ENCODE peak calls at places on chromosomes 7 and 10, in six cellular contexts. Q is GM12878, N is HCT116, U is HepG2, O is SK-N-SH, T is K562. V is an unnamed sample.

GRCh38 chr10:36882781-36883180 is 242.6 kb upstream of the ANKRD30A start:
- DNase-seq in Q (no peak), N (no peak), U (no peak), O (no peak), T (no peak), V (no peak)

GRCh38 chr7:117012284-117013174 is 59.2 kb downstream of the ST7 start:
- DNase-seq in Q (peak), N (peak), U (peak), O (peak), T (no peak), V (peak)

GRCh38 chr7:80826520-80827237 is 92.2 kb downstream of the SEMA3C start:
- DNase-seq in Q (no peak), N (peak), U (no peak), O (no peak), T (no peak), V (no peak)

GRCh38 chr7:32890010-32890552 is 1.5 kb downstream of the KBTBD2 start:
- DNase-seq in Q (no peak), N (no peak), U (peak), O (no peak), T (no peak), V (peak)

GRCh38 chr7:156115582-156115981 is 303.3 kb upstream of the SHH start:
- DNase-seq in Q (no peak), N (no peak), U (no peak), O (no peak), T (no peak), V (no peak)

GRCh38 chr7:12771378-12771877 is 84.0 kb downstream of the ARL4A start:
- DNase-seq in Q (no peak), N (no peak), U (no peak), O (no peak), T (no peak), V (no peak)

GRCh38 chr7:33774762-33775523 is 130.4 kb upstream of the BMPER start:
- DNase-seq in Q (no peak), N (no peak), U (no peak), O (no peak), T (no peak), V (no peak)

GRCh38 chr7:81623251-81623855 is 146.5 kb downstream of the HGF start:
- DNase-seq in Q (no peak), N (no peak), U (no peak), O (no peak), T (no peak), V (no peak)

GRCh38 chr10:103928784-103929183 is 10.8 kb upstream of the STN1 start:
- DNase-seq in Q (no peak), N (no peak), U (no peak), O (no peak), T (no peak), V (no peak)

GRCh38 chr10:15123749-15124184 is 26.6 kb downstream of the RPP38 start:
- DNase-seq in Q (no peak), N (no peak), U (no peak), O (no peak), T (no peak), V (no peak)

GRCh38 chr10:91344117-91344856 is 65.9 kb upstream of the HECTD2 start:
- DNase-seq in Q (no peak), N (no peak), U (no peak), O (no peak), T (no peak), V (no peak)

GRCh38 chr10:114525368-114525949 is 121.2 kb upstream of the AFAP1L2 start:
- DNase-seq in Q (no peak), N (no peak), U (no peak), O (no peak), T (no peak), V (no peak)

GRCh38 chr10:120423350-120424197 is 33.5 kb upstream of the PLPP4 start:
- DNase-seq in Q (no peak), N (peak), U (peak), O (peak), T (peak), V (peak)

GRCh38 chr10:14386202-14386593 is 55.5 kb upstream of the FRMD4A start:
- DNase-seq in Q (no peak), N (no peak), U (no peak), O (no peak), T (no peak), V (no peak)

GRCh38 chr7:69818647-69819161 is 220.4 kb downstream of the AUTS2 start:
- DNase-seq in Q (no peak), N (no peak), U (no peak), O (no peak), T (no peak), V (no peak)

GRCh38 chr7:8271960-8272359 is 10.0 kb upstream of the ICA1 start:
- DNase-seq in Q (no peak), N (no peak), U (no peak), O (no peak), T (no peak), V (no peak)

GRCh38 chr7:151663382-151664100 is 143.8 kb upstream of the RHEB start:
- DNase-seq in Q (no peak), N (no peak), U (no peak), O (no peak), T (no peak), V (no peak)

GRCh38 chr10:34661580-34661979 is 153.5 kb downstream of the PARD3 start:
- DNase-seq in Q (no peak), N (no peak), U (no peak), O (no peak), T (no peak), V (no peak)

GRCh38 chr7:102097601-102098161 is 189.0 kb upstream of the SH2B2 start:
- DNase-seq in Q (no peak), N (peak), U (no peak), O (no peak), T (no peak), V (no peak)

GRCh38 chr7:650339-651031 is 76.0 kb upstream of the DNAAF5 start:
- DNase-seq in Q (no peak), N (no peak), U (no peak), O (no peak), T (no peak), V (no peak)

GRCh38 chr10:104824378-104825006 is 183.4 kb downstream of the SORCS3 start:
- DNase-seq in Q (no peak), N (peak), U (no peak), O (no peak), T (no peak), V (peak)

GRCh38 chr7:115642194-115642593 is 388.4 kb downstream of the TFEC start:
- DNase-seq in Q (no peak), N (no peak), U (no peak), O (no peak), T (no peak), V (no peak)

GRCh38 chr10:46525177-46525823 is 31.2 kb downstream of the GPRIN2 start:
- DNase-seq in Q (no peak), N (peak), U (no peak), O (peak), T (no peak), V (peak)

GRCh38 chr7:151727579-151728285 is 149.2 kb downstream of the PRKAG2 start:
- DNase-seq in Q (no peak), N (peak), U (no peak), O (peak), T (peak), V (peak)

GRCh38 chr10:86388119-86388704 is 21.6 kb upstream of the GRID1 start:
- DNase-seq in Q (no peak), N (no peak), U (no peak), O (no peak), T (no peak), V (no peak)

GRCh38 chr7:23074443-23075244 is 30.9 kb upstream of the KLHL7 start:
- DNase-seq in Q (no peak), N (no peak), U (peak), O (no peak), T (no peak), V (no peak)

GRCh38 chr10:88152720-88153119 is 289.3 kb downstream of the PTEN start:
- DNase-seq in Q (peak), N (peak), U (no peak), O (peak), T (no peak), V (peak)

GRCh38 chr10:6721480-6721879 is 141.4 kb upstream of the PRKCQ start:
- DNase-seq in Q (no peak), N (peak), U (no peak), O (peak), T (no peak), V (peak)

GRCh38 chr7:149610441-149611011 is 112.9 kb upstream of the ZNF746 start:
- DNase-seq in Q (no peak), N (no peak), U (no peak), O (no peak), T (no peak), V (no peak)

GRCh38 chr7:92769361-92769633 is 67.1 kb downstream of the CDK6 start:
- DNase-seq in Q (no peak), N (no peak), U (no peak), O (no peak), T (no peak), V (no peak)

GRCh38 chr7:92768501-92769360 is 67.6 kb downstream of the CDK6 start:
- DNase-seq in Q (peak), N (no peak), U (no peak), O (peak), T (no peak), V (no peak)

GRCh38 chr7:92765725-92766124 is 70.6 kb downstream of the CDK6 start:
- DNase-seq in Q (no peak), N (peak), U (no peak), O (no peak), T (no peak), V (no peak)

GRCh38 chr7:92766461-92767003 is 69.8 kb downstream of the CDK6 start:
- DNase-seq in Q (no peak), N (no peak), U (peak), O (no peak), T (no peak), V (peak)

DNA sequence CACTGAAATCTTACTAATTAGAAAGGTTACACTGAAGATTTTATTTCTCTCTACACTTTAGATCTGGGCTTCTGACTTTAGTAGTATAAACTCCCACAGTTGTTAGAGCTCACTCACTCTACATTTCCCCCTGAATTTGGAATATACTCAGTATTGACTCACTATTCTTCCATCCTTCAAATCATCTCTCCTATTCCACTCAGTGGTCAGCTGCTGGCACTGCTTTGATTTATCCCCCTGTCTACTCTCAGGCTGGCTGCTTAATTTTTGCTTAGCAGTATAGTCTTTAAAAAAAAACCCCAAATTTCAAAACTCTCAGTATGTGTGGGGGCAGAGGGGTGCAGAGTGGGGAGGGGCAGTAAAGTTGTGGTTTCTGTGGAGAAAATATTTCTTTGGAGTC is 68.9 kb downstream of the CDK6 start:
- DNase-seq in Q (no peak), N (no peak), U (no peak), O (no peak), T (no peak), V (no peak)
- H3K4me2 ChIP-seq in Q (no peak), N (peak), U (no peak), O (peak), T (no peak), V (peak)

GRCh38 chr7:18400281-18400680 is 95.3 kb upstream of the HDAC9 start:
- DNase-seq in Q (no peak), N (no peak), U (no peak), O (no peak), T (no peak), V (no peak)

GRCh38 chr7:18396953-18397352 is 98.6 kb upstream of the HDAC9 start:
- DNase-seq in Q (no peak), N (no peak), U (no peak), O (no peak), T (no peak), V (no peak)

GRCh38 chr7:18400726-18401125 is 94.8 kb upstream of the HDAC9 start:
- DNase-seq in Q (no peak), N (no peak), U (no peak), O (no peak), T (no peak), V (no peak)

GRCh38 chr7:18401757-18402156 is 93.8 kb upstream of the HDAC9 start:
- DNase-seq in Q (no peak), N (no peak), U (no peak), O (no peak), T (no peak), V (no peak)

DNA sequence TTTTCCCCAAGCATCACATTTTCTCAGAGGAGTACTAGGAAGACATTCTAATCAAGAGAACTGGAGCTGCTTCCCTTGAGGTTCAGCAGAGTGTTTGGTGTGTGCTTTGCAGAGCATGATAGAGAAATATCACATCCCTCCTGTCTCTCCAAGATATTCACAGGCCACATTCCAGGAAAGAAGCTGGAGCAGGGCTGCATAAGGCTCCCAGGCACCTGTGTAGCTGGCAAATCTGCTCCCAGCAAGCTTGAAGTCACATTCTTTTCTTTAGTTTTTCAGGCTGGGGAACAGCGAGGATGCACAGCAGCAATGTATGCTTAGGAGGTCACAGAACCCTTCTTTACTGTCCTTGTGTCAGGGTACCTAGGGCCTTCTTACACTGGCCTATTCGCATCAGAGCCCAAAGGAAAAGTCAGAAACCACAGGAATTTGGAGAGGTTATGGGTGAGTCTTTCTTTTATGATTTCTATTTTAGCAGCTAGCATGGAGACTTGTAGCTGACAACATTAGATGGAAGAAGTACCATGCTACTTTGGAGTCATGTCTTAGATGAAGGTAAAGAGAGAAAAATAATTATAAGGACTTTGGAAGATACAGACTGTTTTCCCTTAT is 95.8 kb upstream of the HDAC9 start:
- DNase-seq in Q (no peak), N (no peak), U (no peak), O (no peak), T (no peak), V (no peak)
- TF ChIP-seq MAX in Q (no peak), N (no peak), U (no peak), O (no peak), T (no peak), V (no peak)

DNA sequence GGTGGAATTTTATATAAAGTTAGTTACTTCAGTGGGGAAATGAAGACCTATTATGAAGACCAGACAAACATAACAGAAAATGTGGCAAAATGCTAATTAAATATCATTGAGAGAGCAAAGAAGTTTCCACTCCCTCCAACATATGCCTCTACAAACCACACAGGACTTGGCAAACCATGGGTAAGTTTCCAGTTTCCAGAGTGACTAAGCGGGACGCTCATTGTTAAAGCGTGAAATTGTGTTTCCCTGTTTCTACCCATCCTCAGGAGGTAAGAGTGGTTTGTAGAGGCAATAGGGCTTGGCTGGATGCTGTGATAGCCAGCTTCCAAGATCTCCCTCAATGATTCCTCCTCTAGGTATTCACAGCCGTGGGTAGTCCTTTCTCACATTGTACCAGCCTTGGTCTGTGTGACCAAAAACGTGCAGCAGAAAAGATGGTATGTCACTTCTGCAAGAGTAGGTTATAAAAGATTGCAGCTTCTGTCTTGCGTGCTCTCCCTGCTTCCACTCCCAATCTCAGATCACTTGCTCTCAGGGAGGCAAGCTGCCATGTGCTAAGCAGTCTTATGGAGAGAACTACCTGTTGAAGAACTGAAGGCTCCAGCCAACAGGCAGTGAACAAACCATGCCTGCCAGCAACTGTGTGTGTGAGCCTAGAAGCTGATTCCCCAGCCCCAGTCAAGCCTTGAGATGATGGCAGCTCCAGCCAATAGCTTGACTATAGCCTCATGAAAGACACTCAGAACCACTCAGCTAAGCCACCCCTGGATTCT is 35.7 kb downstream of the CBX3 start:
- DNase-seq in Q (no peak), N (no peak), U (no peak), O (no peak), T (no peak), V (no peak)
- TF ChIP-seq REST in Q (no peak), N (no peak), U (no peak), O (no peak), T (no peak), V (no peak)

GRCh38 chr10:133327651-133328357 is 8.9 kb downstream of the CALY start:
- DNase-seq in Q (no peak), N (no peak), U (no peak), O (no peak), T (no peak), V (no peak)
- H3K4me2 ChIP-seq in Q (no peak), N (no peak), U (no peak), O (no peak), T (no peak), V (peak)

DNA sequence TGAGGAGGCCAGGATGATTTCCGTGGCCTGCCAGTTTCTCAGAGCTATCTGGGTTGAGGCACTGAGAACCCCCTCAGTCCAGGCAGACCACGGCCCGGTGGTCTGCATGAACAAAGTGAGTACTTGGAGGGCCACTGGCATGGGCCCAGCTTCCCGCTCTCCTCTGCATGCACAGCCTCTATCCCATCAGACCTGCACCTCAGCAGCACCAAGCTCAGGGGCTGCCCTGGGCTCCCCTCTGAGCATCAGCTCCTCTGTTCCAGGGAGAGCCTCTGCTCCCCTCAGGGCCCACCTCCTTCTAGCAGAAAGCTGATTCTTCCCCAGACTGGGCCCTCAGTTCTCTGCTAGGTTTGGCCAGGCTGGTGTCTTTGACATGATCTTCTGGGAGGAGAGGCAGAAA is 469.9 kb downstream of the DNAJB6 start:
- DNase-seq in Q (no peak), N (no peak), U (no peak), O (no peak), T (no peak), V (no peak)
- TF ChIP-seq MAX in Q (no peak), N (no peak), U (no peak), O (no peak), T (no peak), V (no peak)

DNA sequence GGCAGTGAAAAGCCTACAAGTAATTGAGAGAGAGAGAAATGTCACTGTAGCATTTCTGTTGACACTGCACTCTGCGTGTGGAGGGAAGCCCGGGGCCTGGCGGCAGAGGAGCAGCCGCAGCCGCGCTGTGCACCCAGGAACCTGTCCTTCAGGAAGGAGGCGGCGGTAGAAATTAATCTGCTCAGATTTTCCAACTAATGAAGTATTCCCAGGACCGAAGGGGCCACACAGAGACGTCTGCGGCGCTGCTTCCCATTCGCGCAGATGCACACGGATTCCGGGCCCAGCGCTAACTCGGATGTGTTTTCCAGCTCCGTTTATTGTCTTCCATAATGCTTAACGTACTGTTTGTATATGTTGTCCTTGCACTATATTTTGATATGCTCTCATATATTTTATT is 170.0 kb downstream of the EBF3 start:
- DNase-seq in Q (no peak), N (no peak), U (no peak), O (no peak), T (no peak), V (no peak)
- TF ChIP-seq REST in Q (no peak), N (no peak), U (no peak), O (no peak), T (no peak), V (no peak)

DNA sequence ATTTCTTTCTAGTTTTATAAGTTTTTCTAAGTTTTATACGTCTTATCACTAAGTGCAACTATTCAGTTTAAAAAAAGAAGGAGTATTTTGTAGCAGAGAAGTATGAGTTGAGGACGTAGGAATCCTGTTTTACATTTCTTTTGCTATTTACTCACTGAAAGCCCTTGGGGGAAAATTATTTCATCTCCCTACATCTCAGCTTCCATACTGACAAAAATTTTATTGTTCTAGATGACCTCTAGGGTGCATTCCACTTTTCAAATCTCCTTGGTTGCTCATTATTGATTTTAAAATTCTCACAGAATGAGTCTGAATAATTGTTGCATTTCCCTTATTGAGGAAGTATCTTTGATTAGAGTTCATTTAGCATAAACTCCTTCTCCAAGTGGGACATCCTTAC is 14.9 kb upstream of the PDK4 start:
- DNase-seq in Q (no peak), N (no peak), U (no peak), O (no peak), T (no peak), V (no peak)
- H3K4me2 ChIP-seq in Q (no peak), N (no peak), U (no peak), O (no peak), T (no peak), V (no peak)

GRCh38 chr7:30989824-30990140 is 26.0 kb downstream of the GHRHR start:
- DNase-seq in Q (no peak), N (no peak), U (no peak), O (peak), T (no peak), V (no peak)

GRCh38 chr7:30987178-30987577 is 23.4 kb downstream of the GHRHR start:
- DNase-seq in Q (no peak), N (no peak), U (no peak), O (no peak), T (no peak), V (no peak)

GRCh38 chr7:30989008-30989823 is 25.5 kb downstream of the GHRHR start:
- DNase-seq in Q (no peak), N (no peak), U (no peak), O (peak), T (no peak), V (no peak)

GRCh38 chr7:30987936-30988335 is 24.2 kb downstream of the GHRHR start:
- DNase-seq in Q (no peak), N (no peak), U (no peak), O (peak), T (no peak), V (no peak)

GRCh38 chr7:30988346-30989005 is 24.7 kb downstream of the GHRHR start:
- DNase-seq in Q (no peak), N (no peak), U (no peak), O (peak), T (no peak), V (no peak)
- TF ChIP-seq MAX in Q (no peak), N (no peak), U (no peak), O (no peak), T (no peak), V (no peak)

GRCh38 chr10:9012312-9012711 is 957.8 kb downstream of the GATA3 start:
- DNase-seq in Q (no peak), N (no peak), U (no peak), O (no peak), T (no peak), V (no peak)
- TF ChIP-seq REST in Q (no peak), N (no peak), U (no peak), O (no peak), T (no peak), V (no peak)

V was measured in A549.